ENCODE peak calls at places on chromosomes 16 and 17, in nine cellular contexts. N is GM23338; Q is omental fat pad; D is psoas muscle; F is thoracic aorta; Z is tibial nerve; X is activated T-cell treated with anti-CD3 and anti-CD28 coated beads, Interleukin-2, amount 50 U/mL, for 1 hour; G is coronary artery; A is HFFc6. J is an unnamed sample.

GRCh38 chr17:77097772-77098171 is 43.0 kb upstream of the SEC14L1 start:
- DNase-seq in Z (no peak), F (no peak), D (no peak), N (no peak), G (no peak), Q (no peak), A (no peak), X (no peak), J (peak)

GRCh38 chr16:3038896-3039295 is 2.2 kb upstream of the BICDL2 start:
- DNase-seq in G (no peak), A (no peak), Z (no peak), X (no peak), N (no peak), D (no peak), Q (no peak), F (no peak), J (no peak)

GRCh38 chr16:81807767-81808166 is 28.7 kb downstream of the PLCG2 start:
- DNase-seq in F (no peak), Z (no peak), D (no peak), G (no peak), X (no peak), Q (no peak), A (no peak), N (no peak), J (no peak)

GRCh38 chr17:4433515-4434031 is at the start of gene SPNS3:
- DNase-seq in F (no peak), Z (no peak), G (no peak), A (no peak), D (no peak), N (no peak), Q (no peak), X (peak), J (peak)

GRCh38 chr17:2906907-2907306 is 110.7 kb downstream of the RAP1GAP2 start:
- DNase-seq in D (no peak), X (no peak), G (no peak), F (no peak), N (no peak), A (no peak), Q (no peak), Z (no peak), J (no peak)

GRCh38 chr17:64625541-64625940 is 36.6 kb downstream of the SMURF2 start:
- DNase-seq in D (no peak), Q (no peak), N (no peak), Z (no peak), X (no peak), A (no peak), G (no peak), F (no peak), J (no peak)

GRCh38 chr16:57643166-57643813 is 14.9 kb downstream of the ADGRG1 start:
- DNase-seq in N (no peak), F (no peak), D (no peak), Q (no peak), A (peak), X (no peak), Z (no peak), G (no peak), J (no peak)

GRCh38 chr17:18331879-18332278 is 16.8 kb downstream of the SMCR8 start:
- DNase-seq in D (no peak), Z (no peak), N (no peak), G (no peak), F (no peak), Q (no peak), X (no peak), A (no peak), J (no peak)

GRCh38 chr17:59154335-59154720 is 658 bp downstream of the SKA2 start:
- DNase-seq in Q (no peak), X (no peak), D (peak), A (no peak), F (no peak), Z (peak), N (peak), G (peak), J (no peak)

GRCh38 chr16:20175358-20175757 is 101.7 kb upstream of the GPR139 start:
- DNase-seq in Z (no peak), G (no peak), A (no peak), D (no peak), F (no peak), N (peak), Q (no peak), X (no peak), J (peak)

GRCh38 chr16:4766875-4767628 is at the start of gene ZNF500:
- DNase-seq in X (peak), A (peak), F (peak), D (peak), Q (peak), G (peak), N (peak), Z (peak), J (peak)

GRCh38 chr16:19410435-19411153 is 7.1 kb upstream of the TMC5 start:
- DNase-seq in D (no peak), Q (no peak), N (peak), G (no peak), A (no peak), F (no peak), Z (no peak), X (no peak), J (no peak)

GRCh38 chr16:84144301-84144858 is 597 bp downstream of the HSDL1 start:
- DNase-seq in D (peak), X (peak), G (no peak), F (no peak), Q (no peak), Z (no peak), A (no peak), N (peak), J (peak)

GRCh38 chr17:74759243-74759801 is 10.9 kb downstream of the NHERF1 start:
- DNase-seq in X (peak), F (no peak), Z (no peak), D (no peak), Q (no peak), N (no peak), G (no peak), A (no peak), J (no peak)

GRCh38 chr16:27506771-27507170 is 42.9 kb downstream of the GTF3C1 start:
- DNase-seq in Q (no peak), A (no peak), G (no peak), Z (no peak), X (no peak), N (no peak), F (no peak), D (no peak), J (no peak)

GRCh38 chr17:50272246-50272645 is 2.0 kb upstream of the TMEM92 start:
- DNase-seq in F (no peak), Z (no peak), X (no peak), G (no peak), D (no peak), Q (no peak), N (no peak), A (no peak), J (no peak)

GRCh38 chr17:49434821-49435581 is 20.3 kb upstream of the PHB1 start:
- DNase-seq in A (peak), X (peak), D (no peak), Q (no peak), Z (peak), G (peak), N (peak), F (no peak), J (peak)

GRCh38 chr16:84827897-84828296 is 8.1 kb downstream of the CRISPLD2 start:
- DNase-seq in Z (no peak), D (no peak), G (no peak), Q (no peak), X (no peak), N (no peak), A (no peak), F (no peak), J (no peak)

GRCh38 chr16:48014349-48015135 is 141.3 kb downstream of the ABCC12 start:
- DNase-seq in Q (no peak), G (no peak), Z (no peak), D (no peak), F (no peak), A (peak), N (peak), X (no peak), J (no peak)

J was measured in globus pallidus.